ENCODE peak calls at places on chromosomes 5 and 9, in seven cellular contexts. O is HCT116, V is GM12878, H is Panc1, M is H1, U is K562, N is HepG2. A is an unnamed sample.

GRCh38 chr9:129176786-129177442 is 1.1 kb downstream of the IER5L start:
- DNase-seq in H (no peak), O (no peak), M (peak; percentile 64), U (no peak), V (no peak), N (no peak), A (peak; percentile 75)

GRCh38 chr9:115058684-115059315 is 59.2 kb downstream of the TNC start:
- DNase-seq in M (no peak), H (no peak), U (no peak), V (no peak), N (no peak), O (no peak), A (no peak)

GRCh38 chr5:160242140-160242539 is 12.8 kb downstream of the FABP6 start:
- DNase-seq in V (no peak), U (no peak), H (peak; percentile 22), M (no peak), N (no peak), O (no peak), A (no peak)

GRCh38 chr9:112887377-112887776 is 3.3 kb downstream of the SLC46A2 start:
- DNase-seq in U (peak; percentile 31), V (no peak), O (no peak), H (no peak), N (peak; percentile 12), M (peak; percentile 85), A (no peak)

GRCh38 chr5:147472669-147473131 is 37.2 kb downstream of the DPYSL3 start:
- DNase-seq in O (no peak), V (no peak), U (no peak), N (no peak), H (no peak), M (no peak), A (peak; percentile 74)

GRCh38 chr9:88953401-88954029 is 37.8 kb upstream of the S1PR3 start:
- DNase-seq in O (no peak), M (no peak), U (no peak), V (no peak), H (no peak), N (peak; percentile 5), A (no peak)

GRCh38 chr5:126334755-126335154 is 88.5 kb upstream of the GRAMD2B start:
- DNase-seq in U (no peak), O (no peak), M (no peak), N (no peak), H (no peak), V (no peak), A (no peak)

GRCh38 chr9:134680393-134681060 is 38.9 kb downstream of the COL5A1 start:
- DNase-seq in H (no peak), M (no peak), N (no peak), U (no peak), V (no peak), O (no peak), A (no peak)

GRCh38 chr5:38323645-38324295 is 65.4 kb downstream of the EGFLAM start:
- DNase-seq in U (no peak), V (no peak), N (no peak), M (no peak), O (no peak), H (no peak), A (no peak)

GRCh38 chr5:151186052-151186451 is 28.5 kb upstream of the ANXA6 start:
- DNase-seq in N (no peak), M (no peak), U (no peak), O (no peak), V (no peak), H (no peak), A (no peak)

GRCh38 chr9:83034587-83034986 is 28.4 kb downstream of the RASEF start:
- DNase-seq in V (no peak), N (no peak), O (no peak), H (no peak), M (no peak), U (no peak), A (no peak)

GRCh38 chr5:308672-309271 is 12.7 kb upstream of the AHRR start:
- DNase-seq in N (no peak), H (no peak), M (no peak), V (no peak), O (no peak), U (peak; percentile 34), A (peak; percentile 39)
- TF ChIP-seq SIN3A in N (no peak), H (no peak), M (no peak), V (no peak), O (no peak), U (no peak), A (no peak)

GRCh38 chr5:96509313-96509712 is 76.3 kb upstream of the PCSK1 start:
- DNase-seq in M (no peak), O (no peak), H (no peak), V (no peak), N (no peak), U (no peak), A (no peak)

GRCh38 chr5:96507128-96507527 is 74.1 kb upstream of the PCSK1 start:
- DNase-seq in O (no peak), M (no peak), N (no peak), H (no peak), U (no peak), V (no peak), A (no peak)

GRCh38 chr5:96509721-96510383 is 76.8 kb upstream of the PCSK1 start:
- DNase-seq in U (no peak), N (no peak), V (no peak), H (peak; percentile 58), O (no peak), M (no peak), A (no peak)
- TF ChIP-seq SIN3A in U (no peak), N (no peak), V (no peak), H (no peak), O (no peak), M (no peak), A (no peak)

GRCh38 chr9:136605966-136606365 is 56.8 kb upstream of the EGFL7 start:
- DNase-seq in U (no peak), H (no peak), N (no peak), V (no peak), M (no peak), O (no peak), A (no peak)

GRCh38 chr9:136608331-136609159 is 54.2 kb upstream of the EGFL7 start:
- DNase-seq in O (no peak), V (no peak), M (no peak), H (no peak), N (no peak), U (no peak), A (no peak)

GRCh38 chr9:136607334-136607919 is 55.3 kb upstream of the EGFL7 start:
- DNase-seq in O (no peak), N (no peak), U (peak; percentile 70), H (no peak), M (no peak), V (no peak), A (no peak)

GRCh38 chr9:136604823-136605525 is 57.7 kb upstream of the EGFL7 start:
- DNase-seq in O (no peak), N (no peak), U (no peak), M (no peak), V (no peak), H (no peak), A (peak; percentile 77)

GRCh38 chr9:136606687-136607333 is 55.9 kb upstream of the EGFL7 start:
- DNase-seq in H (no peak), V (no peak), N (no peak), O (no peak), U (no peak), M (no peak), A (no peak)
- TF ChIP-seq SIN3A in H (no peak), V (no peak), N (no peak), O (no peak), U (no peak), M (no peak), A (no peak)

DNA sequence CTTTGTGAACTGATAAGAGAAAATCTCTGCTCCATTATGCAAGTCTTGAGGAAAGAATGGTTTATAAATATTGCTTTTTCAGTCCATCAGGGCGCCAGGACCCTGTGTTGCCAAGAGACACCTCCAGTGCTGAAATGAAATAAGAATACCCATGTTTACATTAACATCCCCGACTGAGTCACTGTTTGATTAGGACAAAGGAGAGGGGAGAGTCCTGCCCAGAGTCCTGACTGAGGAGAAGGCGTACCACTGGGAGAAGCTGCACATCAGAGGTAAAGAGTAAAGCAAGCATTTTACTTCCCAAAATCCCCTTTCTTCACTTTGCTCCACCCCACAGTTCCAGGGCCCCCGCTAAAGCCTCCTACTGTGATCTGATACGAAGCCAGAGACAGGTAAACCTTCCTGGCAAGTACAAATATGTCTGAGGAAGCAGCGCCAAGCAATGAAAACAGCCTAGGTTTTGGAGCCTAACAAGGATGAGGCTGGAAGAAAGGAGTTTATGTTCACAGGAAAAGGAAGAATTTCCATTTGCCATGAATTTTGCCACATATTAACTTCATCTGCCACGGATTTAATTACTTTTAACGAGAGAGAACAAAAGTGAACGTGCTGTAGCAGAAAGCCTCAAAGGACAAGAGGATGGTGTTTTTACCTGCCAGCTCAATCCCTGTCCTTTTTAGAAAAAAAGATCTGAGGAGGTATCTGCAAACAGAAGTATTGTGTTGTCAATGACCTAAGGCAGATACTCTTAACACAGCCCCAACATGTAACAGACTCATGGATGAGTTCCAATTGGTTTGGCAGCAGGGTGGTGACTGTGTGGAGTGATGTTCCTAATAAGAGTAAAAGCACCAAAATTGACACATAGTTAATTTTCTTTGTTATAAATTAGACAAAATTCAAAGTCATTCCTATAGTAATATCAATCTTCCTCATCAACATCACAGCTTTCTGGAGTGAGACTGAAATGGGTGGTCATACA is 209.4 kb upstream of the TLE4 start:
- DNase-seq in N (no peak), O (no peak), U (no peak), H (no peak), V (no peak), M (peak; percentile 48), A (no peak)
- TF ChIP-seq SIN3A in N (no peak), O (no peak), U (no peak), H (no peak), V (no peak), M (no peak), A (no peak)

DNA sequence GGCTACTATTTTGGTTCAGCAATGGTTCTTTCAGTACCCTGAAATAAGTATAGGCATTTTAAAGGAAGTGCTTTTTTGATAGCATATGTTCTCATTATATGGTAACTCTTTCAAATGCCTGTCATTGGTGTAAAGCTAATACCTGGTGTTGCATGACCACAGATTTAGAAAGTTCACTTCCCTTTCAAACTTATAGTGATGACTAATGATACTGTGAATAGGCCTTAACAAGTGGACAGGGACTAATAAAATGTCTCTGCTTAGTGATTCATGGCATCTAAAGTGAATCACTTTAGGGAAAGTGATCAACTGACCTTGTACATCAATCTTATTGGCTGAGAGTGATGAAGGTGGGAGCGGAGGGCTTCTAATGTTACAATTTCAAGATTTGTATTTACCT is 21.6 kb downstream of the MRPL22 start:
- DNase-seq in H (no peak), N (no peak), V (no peak), U (no peak), O (no peak), M (no peak), A (no peak)
- TF ChIP-seq SIN3A in H (no peak), N (no peak), V (no peak), U (no peak), O (no peak), M (no peak), A (no peak)

DNA sequence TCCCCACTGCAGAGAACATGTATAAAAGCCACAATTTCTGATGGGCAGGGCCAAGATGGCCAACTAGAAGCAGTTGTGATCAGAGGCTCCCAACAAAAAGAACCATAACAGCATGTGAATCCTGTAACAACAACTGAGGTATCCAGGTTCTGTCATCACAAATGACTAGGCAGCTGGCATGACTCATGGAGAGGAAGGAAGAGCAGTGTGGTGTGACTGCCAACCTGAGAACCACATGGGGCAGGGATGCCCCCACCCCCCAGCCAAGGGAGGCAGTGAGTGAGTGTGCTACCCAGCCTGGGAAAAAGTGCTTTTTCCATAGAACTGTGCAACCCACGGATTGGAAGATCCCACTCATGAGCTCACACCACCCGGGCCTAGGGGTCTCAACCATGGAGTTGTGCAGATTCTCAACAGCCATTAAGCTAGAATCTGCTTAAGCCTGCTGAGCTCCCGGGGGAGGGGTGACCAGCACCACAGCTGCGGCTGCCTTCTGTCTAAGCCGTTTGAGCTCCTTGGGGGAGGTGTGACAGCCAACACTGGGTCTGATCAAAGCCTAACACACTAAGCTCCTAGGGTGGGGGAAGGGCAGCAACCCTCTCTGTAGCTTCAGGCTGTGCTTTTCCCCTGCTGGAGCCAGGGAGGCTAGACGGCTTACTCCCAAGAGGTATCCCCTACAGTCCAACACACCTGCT is 80.1 kb upstream of the DMAC1 start:
- DNase-seq in M (peak; percentile 43), N (no peak), O (no peak), V (no peak), H (no peak), U (no peak), A (no peak)
- TF ChIP-seq SIN3A in M (no peak), N (no peak), O (no peak), V (no peak), H (no peak), U (no peak), A (no peak)